ENCODE peak calls at places on chromosome 14, in six cellular contexts. T, E, R, S, L and I are unnamed samples.

GRCh38 chr14:43541356-43541755 is 965.7 kb downstream of the FSCB start:
- DNase-seq in T (no peak), E (no peak), R (no peak), S (no peak), L (no peak), I (no peak)

GRCh38 chr14:98966465-98967162 is 305.4 kb downstream of the BCL11B start:
- DNase-seq in T (no peak), E (no peak), R (no peak), S (no peak), L (no peak), I (no peak)

GRCh38 chr14:71248204-71248603 is 340.9 kb downstream of the PCNX1 start:
- DNase-seq in T (no peak), E (no peak), R (no peak), S (no peak), L (no peak), I (no peak)

GRCh38 chr14:91281346-91281745 is 36.8 kb upstream of the GPR68 start:
- DNase-seq in T (no peak), E (no peak), R (no peak), S (no peak), L (no peak), I (no peak)

GRCh38 chr14:54816450-54816849 is 86.2 kb downstream of the GCH1 start:
- DNase-seq in T (no peak), E (no peak), R (no peak), S (no peak), L (no peak), I (no peak)

GRCh38 chr14:64209428-64210165 is 84.6 kb downstream of the ESR2 start:
- DNase-seq in T (no peak), E (no peak), R (peak), S (no peak), L (no peak), I (peak)

GRCh38 chr14:104800600-104801283 is at the start of gene ZBTB42:
- DNase-seq in T (peak), E (no peak), R (no peak), S (peak), L (no peak), I (peak)

GRCh38 chr14:57866199-57866755 is 385 bp upstream of the SLC35F4 start:
- DNase-seq in T (no peak), E (no peak), R (no peak), S (no peak), L (no peak), I (no peak)

GRCh38 chr14:103695331-103696026 is 19.8 kb downstream of the XRCC3 start:
- DNase-seq in T (no peak), E (no peak), R (no peak), S (no peak), L (no peak), I (no peak)

GRCh38 chr14:99728231-99728920 is 44.3 kb downstream of the CYP46A1 start:
- DNase-seq in T (no peak), E (no peak), R (no peak), S (no peak), L (no peak), I (no peak)

GRCh38 chr14:73612339-73613045 is at the start of gene ACOT6:
- DNase-seq in T (peak), E (peak), R (no peak), S (peak), L (peak), I (peak)

GRCh38 chr14:71638523-71639196 is 293.6 kb upstream of the RGS6 start:
- DNase-seq in T (no peak), E (no peak), R (no peak), S (no peak), L (no peak), I (no peak)

GRCh38 chr14:89617471-89618291 is 200.6 kb upstream of the FOXN3 start:
- DNase-seq in T (peak), E (no peak), R (no peak), S (peak), L (no peak), I (no peak)

GRCh38 chr14:104680056-104680805 is 9.2 kb upstream of the INF2 start:
- DNase-seq in T (peak), E (peak), R (no peak), S (no peak), L (no peak), I (peak)

GRCh38 chr14:69138189-69138535 is 14.8 kb downstream of the DCAF5 start:
- DNase-seq in T (peak), E (no peak), R (no peak), S (no peak), L (no peak), I (no peak)

GRCh38 chr14:105119410-105120025 is 49.1 kb downstream of the JAG2 start:
- DNase-seq in T (no peak), E (no peak), R (no peak), S (no peak), L (no peak), I (no peak)

GRCh38 chr14:69573205-69573840 is 1.3 kb downstream of the CCDC177 start:
- DNase-seq in T (no peak), E (no peak), R (no peak), S (no peak), L (no peak), I (no peak)

GRCh38 chr14:100547633-100548294 is 39.5 kb downstream of the BEGAIN start:
- DNase-seq in T (peak), E (no peak), R (no peak), S (no peak), L (no peak), I (peak)

GRCh38 chr14:86955955-86956354 is 1037.0 kb downstream of the GALC start:
- DNase-seq in T (no peak), E (no peak), R (no peak), S (no peak), L (no peak), I (no peak)

GRCh38 chr14:32358781-32359180 is 29.7 kb downstream of the AKAP6 start:
- DNase-seq in T (no peak), E (no peak), R (no peak), S (no peak), L (no peak), I (no peak)

GRCh38 chr14:23613242-23614070 is 22.7 kb upstream of the DHRS2 start:
- DNase-seq in T (no peak), E (no peak), R (no peak), S (peak), L (no peak), I (no peak)
- TF ChIP-seq MYC in T (no peak), E (no peak), R (no peak), S (no peak), L (no peak), I (no peak)

DNA sequence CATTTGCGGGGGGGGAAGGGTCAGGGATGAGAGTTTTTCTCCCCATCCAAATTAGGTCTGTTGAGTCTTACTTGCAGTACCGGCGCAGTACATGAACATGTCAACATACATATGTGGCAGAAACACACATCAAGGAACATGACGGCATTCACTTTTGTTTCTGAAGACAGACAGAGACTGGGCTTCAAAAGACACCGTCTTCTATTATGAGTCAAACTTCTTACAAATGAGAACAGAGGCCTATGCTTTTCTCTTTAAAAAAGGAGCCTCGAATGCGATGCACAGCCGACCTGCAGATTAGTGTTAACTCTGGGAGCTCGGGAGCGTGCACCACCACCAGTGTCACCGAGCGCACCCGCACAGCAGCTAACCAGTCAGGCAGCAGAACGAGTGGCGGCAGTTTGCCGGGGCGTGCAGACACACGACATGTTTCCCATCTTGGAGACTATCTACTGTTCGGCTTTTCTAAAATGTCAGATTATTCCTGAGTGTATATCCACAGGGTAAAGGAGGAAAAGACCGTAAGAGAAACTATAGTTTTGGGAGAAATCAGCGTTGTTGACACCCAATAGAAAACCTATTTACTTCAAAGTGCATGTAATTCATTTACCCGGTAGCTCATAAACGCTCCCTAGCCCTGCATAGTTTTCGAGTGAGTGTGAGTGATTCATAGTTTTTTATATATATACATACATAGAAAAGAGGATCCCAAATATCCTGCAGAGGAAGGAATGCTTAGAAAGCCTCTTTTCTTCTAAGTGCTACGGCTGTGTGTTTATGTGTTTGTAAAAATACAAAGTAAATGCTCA is 33.0 kb downstream of the UBR7 start:
- DNase-seq in T (no peak), E (peak), R (no peak), S (no peak), L (no peak), I (no peak)
- TF ChIP-seq MAX in T (no peak), E (peak), R (no peak), S (no peak), L (no peak), I (no peak)

DNA sequence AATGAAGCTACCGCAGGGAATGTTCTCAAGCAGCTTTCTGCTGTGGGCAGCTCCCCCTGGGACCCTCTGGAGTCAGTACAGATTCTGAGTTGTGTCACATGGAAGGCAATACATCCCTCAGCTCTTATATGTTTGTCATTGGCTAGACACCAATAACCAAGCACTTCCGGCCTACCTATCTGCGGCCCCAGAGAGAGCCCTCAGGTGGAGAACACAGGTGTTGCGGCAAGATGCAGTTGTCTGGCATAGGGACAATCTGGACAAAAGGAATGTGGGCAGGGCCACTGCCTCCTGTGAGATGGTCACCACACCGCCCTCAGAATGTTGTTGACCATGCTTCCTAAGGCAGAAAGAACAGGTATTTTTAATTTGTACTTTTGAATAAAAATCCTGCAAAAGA is 118.7 kb downstream of the BRMS1L start:
- DNase-seq in T (no peak), E (peak), R (no peak), S (peak), L (peak), I (peak)
- TF ChIP-seq MYC in T (no peak), E (no peak), R (no peak), S (no peak), L (no peak), I (no peak)

DNA sequence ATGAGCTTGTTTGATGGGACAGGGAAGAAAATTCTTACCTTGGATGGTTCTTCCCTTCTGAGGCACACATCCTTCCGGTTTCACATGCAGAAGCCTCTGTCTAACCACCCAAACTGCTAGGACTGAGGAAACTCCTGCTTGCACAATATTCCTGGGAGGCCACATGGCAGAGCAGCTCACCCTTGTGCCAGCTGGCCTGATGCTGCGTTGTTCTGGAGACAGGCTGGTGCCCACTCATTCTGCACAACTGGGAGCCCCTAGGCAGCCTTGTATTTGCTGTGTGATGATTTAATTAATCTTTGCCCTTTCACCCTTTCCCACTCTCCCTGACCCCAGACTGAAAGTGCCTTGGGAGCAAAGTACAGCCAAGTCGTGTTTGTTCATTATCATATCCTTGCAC is 130.8 kb downstream of the RTN1 start:
- DNase-seq in T (no peak), E (no peak), R (no peak), S (no peak), L (no peak), I (peak)
- TF ChIP-seq MAX in T (no peak), E (no peak), R (no peak), S (no peak), L (no peak), I (no peak)